ENCODE peak calls at places on chromosomes 11 and 22, in ten cellular contexts. D, S, M, J, Z, W, K, O, Y and P are unnamed samples.

GRCh38 chr11:10076458-10077141 is 217.4 kb downstream of the SBF2 start:
- DNase-seq in M (no peak), Y (no peak), Z (peak), S (peak), K (no peak), J (peak), D (peak), W (peak), O (no peak), P (peak)

GRCh38 chr22:42544686-42545085 is 9.1 kb upstream of the SERHL2 start:
- DNase-seq in W (no peak), Z (no peak), K (no peak), Y (no peak), M (no peak), O (no peak), S (peak), J (no peak), D (peak), P (no peak)

GRCh38 chr11:80167766-80168165 is 726.9 kb upstream of the TENM4 start:
- DNase-seq in W (no peak), S (no peak), O (no peak), D (no peak), M (no peak), Y (no peak), K (no peak), J (no peak), Z (no peak), P (no peak)

GRCh38 chr22:44256085-44256484 is 56.7 kb downstream of the SHISAL1 start:
- DNase-seq in M (no peak), D (no peak), W (no peak), Z (no peak), J (no peak), S (no peak), Y (peak), K (no peak), O (no peak), P (peak)

GRCh38 chr22:21636629-21637218 is 4.2 kb downstream of the CCDC116 start:
- DNase-seq in D (no peak), Y (no peak), J (no peak), K (no peak), Z (no peak), O (no peak), M (no peak), W (no peak), S (no peak), P (no peak)

GRCh38 chr22:30277547-30278344 is 11.1 kb upstream of the OSM start:
- DNase-seq in S (no peak), K (no peak), Z (no peak), J (no peak), D (no peak), O (no peak), M (no peak), W (no peak), Y (no peak), P (no peak)

GRCh38 chr22:37486224-37486845 is at the start of gene MFNG:
- DNase-seq in K (peak), M (peak), Z (peak), J (no peak), S (peak), D (peak), Y (peak), W (peak), O (peak), P (peak)

GRCh38 chr11:108872781-108873291 is 208.0 kb downstream of the DDX10 start:
- DNase-seq in K (no peak), M (no peak), S (no peak), W (no peak), O (no peak), Y (no peak), J (no peak), D (no peak), Z (no peak), P (no peak)

GRCh38 chr11:71301046-71301857 is 48.9 kb upstream of the SHANK2 start:
- DNase-seq in O (no peak), K (no peak), D (no peak), J (no peak), Y (peak), M (no peak), W (peak), S (no peak), Z (no peak), P (peak)

GRCh38 chr22:35742342-35743100 is 24.8 kb downstream of the APOL5 start:
- DNase-seq in Y (no peak), K (no peak), W (no peak), S (peak), J (no peak), O (no peak), Z (no peak), D (peak), M (no peak), P (no peak)

GRCh38 chr11:84819128-84819527 is 808.0 kb downstream of the DLG2 start:
- DNase-seq in K (no peak), Z (no peak), J (no peak), M (no peak), D (no peak), W (no peak), Y (no peak), O (no peak), S (no peak), P (no peak)

GRCh38 chr11:86218125-86219081 is 26.1 kb upstream of the EED start:
- DNase-seq in W (peak), K (peak), D (peak), Y (no peak), M (peak), S (peak), O (peak), Z (peak), J (peak), P (peak)

GRCh38 chr11:35367491-35367890 is 51.9 kb downstream of the SLC1A2 start:
- DNase-seq in Z (no peak), Y (no peak), S (no peak), W (no peak), O (no peak), K (no peak), M (no peak), D (no peak), J (no peak), P (no peak)

DNA sequence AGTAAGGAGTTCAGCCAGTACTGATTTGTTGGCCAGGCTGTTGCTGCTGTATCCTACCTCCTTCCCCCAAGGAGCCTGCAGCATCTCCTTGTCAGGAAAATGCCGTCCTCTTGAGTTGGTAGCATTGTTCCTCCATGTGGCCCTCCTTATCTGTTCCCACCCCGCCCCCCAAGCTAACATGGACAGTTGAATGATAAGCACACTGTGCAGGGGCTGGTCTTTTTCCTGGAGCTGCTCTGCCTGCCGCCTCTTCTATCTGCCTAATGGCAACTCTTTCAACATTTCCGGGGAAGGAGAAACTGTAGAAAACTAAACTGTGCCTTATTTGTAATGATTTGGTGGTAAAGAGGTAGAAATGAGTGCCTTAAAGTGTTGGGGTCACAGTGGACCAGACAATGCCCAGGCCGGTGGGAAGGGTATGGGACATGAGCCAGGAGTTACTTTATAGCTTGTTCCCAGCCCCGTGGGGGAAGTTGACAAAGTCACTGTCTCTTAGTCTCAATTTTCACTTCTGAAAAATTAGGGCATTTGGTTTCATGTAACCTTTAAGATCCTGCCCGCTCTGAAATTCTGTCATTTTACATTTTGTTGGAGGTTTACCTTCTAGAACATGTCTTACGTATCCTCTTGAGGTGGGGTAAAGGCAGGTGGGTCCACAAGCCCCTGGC is 4.5 kb downstream of the FAM118A start:
- DNase-seq in Y (no peak), O (peak), S (no peak), W (no peak), J (no peak), D (peak), Z (no peak), M (no peak), K (no peak), P (no peak)
- TF ChIP-seq EP300 in Y (no peak), O (no peak), S (no peak), W (no peak), J (no peak), D (peak), Z (no peak), M (no peak), K (no peak), P (no peak)

GRCh38 chr22:41523464-41524221 is 20.6 kb downstream of the POLR3H start:
- DNase-seq in K (no peak), W (peak), J (peak), S (no peak), Y (no peak), M (no peak), Z (no peak), O (peak), D (peak), P (no peak)
- H3K27ac ChIP-seq in K (no peak), W (peak), J (peak), S (no peak), Y (peak), M (peak), Z (peak), O (peak), D (peak), P (peak)

DNA sequence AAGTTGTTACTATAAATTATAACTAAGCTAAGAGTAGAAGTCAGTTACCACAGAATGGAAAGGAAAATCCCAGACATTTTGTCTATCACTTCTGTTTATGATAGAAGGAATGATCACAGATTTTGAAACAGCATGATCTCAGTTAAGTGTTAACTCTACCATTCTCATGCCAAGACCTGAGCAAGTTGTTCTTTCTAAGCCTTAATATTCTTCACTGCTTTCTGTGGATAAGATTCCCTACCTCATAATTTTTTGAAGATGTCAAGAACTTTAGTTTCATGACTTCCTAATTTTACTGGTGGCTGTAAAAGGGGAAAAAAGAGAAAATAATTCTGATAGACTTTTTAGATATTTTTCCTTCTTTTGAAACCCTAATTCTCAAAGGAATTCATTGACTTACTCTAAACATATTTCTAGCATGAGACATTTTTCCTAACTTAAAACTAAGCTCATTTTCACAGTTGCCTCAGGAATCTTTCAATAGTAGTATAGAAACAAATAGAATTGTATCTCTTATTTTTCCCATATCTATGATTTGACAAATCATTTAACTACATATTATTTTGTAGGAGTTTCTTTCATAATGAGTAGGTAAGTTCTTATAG is 520.0 kb upstream of the LUZP2 start:
- DNase-seq in Z (no peak), D (no peak), S (no peak), M (no peak), Y (no peak), O (no peak), K (no peak), W (no peak), J (no peak), P (no peak)
- TF ChIP-seq EP300 in Z (no peak), D (no peak), S (no peak), M (no peak), Y (no peak), O (no peak), K (no peak), W (no peak), J (no peak), P (no peak)

DNA sequence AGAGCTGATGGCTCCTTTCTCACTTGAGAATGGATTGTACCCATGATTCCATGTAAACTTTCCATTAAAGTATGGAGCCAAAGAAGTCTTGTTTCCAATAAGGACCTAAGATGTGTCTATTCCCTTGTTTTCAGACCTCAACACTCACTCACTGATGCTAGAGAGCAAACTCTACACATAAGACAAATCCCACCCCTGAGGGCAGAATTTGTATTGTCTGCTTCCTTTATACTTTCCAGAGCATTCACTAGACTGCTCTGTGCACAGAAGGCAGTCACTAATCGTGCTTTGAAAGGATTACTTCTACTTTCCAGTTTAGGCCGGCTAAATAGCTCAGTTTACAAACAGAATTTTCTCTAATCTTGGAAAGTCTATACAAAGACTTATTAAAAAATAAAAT is 6.4 kb downstream of the ANKRD49 start:
- DNase-seq in S (no peak), D (no peak), O (no peak), J (no peak), K (no peak), W (no peak), M (no peak), Z (no peak), Y (no peak), P (no peak)
- H3K27ac ChIP-seq in S (no peak), D (no peak), O (no peak), J (no peak), K (no peak), W (no peak), M (no peak), Z (no peak), Y (no peak), P (no peak)

DNA sequence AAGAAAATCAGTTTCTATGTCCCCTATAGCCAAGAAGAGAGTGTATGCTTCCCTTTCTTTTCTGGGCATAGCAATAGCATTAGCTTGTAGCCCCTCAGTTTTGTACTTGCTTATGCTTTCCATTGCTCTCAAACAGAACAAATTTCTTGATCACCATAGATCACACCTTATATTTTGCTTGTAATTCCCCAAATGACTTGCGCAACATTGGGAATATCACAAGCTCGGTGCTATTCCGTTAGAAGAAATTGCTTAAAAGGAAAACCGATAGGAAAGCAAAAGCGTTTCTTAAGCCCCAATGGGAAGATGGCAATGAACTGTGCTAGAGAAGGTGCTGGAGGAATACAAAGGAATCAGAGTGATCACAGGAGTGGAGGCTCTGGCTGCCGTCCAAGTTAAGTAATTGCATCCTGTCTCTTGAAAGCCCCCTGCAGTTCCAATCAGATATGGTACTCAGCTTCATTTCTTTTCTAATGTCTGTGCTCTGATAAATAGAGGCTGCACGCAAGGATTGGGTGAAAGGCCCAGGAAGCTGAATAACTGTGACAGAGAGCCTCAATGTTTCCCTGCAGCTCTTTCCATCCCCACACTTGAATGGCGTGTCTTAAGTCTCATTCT is 182.1 kb upstream of the KIRREL3 start:
- DNase-seq in J (no peak), O (peak), K (no peak), M (no peak), Z (no peak), Y (no peak), W (no peak), D (no peak), S (no peak), P (no peak)
- TF ChIP-seq EP300 in J (no peak), O (no peak), K (no peak), M (no peak), Z (no peak), Y (no peak), W (no peak), D (no peak), S (no peak), P (no peak)

DNA sequence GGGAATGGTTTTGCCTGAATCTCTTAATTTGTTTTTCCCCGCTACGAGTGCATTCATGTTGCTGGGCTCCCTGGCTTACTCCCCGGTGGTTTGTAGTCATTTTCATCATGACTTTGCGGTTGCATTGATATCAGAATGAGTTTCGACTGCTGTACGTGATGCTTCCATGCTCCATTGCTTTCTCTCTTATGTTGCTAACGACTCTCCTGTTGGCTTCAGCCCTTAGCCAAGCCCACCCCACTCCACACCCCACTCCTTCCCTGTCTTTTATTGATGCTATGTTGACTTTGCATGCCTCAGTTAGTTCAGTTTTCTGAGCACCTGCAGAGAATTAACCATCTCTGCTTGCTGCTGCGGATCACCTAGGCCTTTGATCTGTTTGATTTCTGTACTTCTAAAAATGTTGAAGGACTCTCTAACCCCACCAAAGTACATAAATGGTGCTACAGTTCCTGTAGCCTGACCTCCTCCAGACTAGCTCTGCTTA is 65.3 kb downstream of the ARFGAP2 start:
- DNase-seq in S (no peak), Z (no peak), M (no peak), Y (no peak), W (no peak), O (no peak), D (no peak), J (no peak), K (peak), P (no peak)
- H3K27ac ChIP-seq in S (no peak), Z (no peak), M (no peak), Y (no peak), W (no peak), O (no peak), D (no peak), J (no peak), K (no peak), P (no peak)

GRCh38 chr22:49535126-49535525 is 292.5 kb downstream of the BRD1 start:
- DNase-seq in W (no peak), S (no peak), K (no peak), M (no peak), Z (no peak), O (no peak), J (no peak), Y (peak), D (no peak), P (peak)
- TF ChIP-seq EP300 in W (no peak), S (no peak), K (no peak), M (no peak), Z (no peak), O (no peak), J (no peak), Y (no peak), D (no peak), P (no peak)

DNA sequence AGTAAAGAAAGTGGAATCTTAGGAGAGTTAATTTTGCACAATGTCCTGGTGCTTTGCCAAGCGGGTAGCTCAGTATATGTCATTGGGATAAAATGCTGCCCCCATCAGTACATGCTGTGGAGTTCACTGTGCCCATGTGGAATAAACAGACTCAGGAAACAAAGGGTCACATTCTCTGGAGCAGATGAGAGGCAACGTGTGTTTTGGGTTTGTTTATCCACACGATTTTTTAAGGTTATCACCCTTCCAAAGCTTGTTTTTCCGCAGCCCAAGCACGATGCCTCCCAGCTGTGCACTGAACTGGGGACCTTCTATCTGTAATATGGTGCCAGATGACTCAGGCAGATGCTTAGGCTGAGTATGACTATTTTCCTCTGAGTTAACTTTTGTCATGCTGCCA is 6.4 kb downstream of the OR4D6 start:
- DNase-seq in K (no peak), Z (no peak), O (no peak), D (no peak), Y (no peak), S (no peak), M (peak), W (no peak), J (peak), P (peak)
- H3K27ac ChIP-seq in K (no peak), Z (no peak), O (no peak), D (no peak), Y (no peak), S (no peak), M (peak), W (no peak), J (no peak), P (no peak)

DNA sequence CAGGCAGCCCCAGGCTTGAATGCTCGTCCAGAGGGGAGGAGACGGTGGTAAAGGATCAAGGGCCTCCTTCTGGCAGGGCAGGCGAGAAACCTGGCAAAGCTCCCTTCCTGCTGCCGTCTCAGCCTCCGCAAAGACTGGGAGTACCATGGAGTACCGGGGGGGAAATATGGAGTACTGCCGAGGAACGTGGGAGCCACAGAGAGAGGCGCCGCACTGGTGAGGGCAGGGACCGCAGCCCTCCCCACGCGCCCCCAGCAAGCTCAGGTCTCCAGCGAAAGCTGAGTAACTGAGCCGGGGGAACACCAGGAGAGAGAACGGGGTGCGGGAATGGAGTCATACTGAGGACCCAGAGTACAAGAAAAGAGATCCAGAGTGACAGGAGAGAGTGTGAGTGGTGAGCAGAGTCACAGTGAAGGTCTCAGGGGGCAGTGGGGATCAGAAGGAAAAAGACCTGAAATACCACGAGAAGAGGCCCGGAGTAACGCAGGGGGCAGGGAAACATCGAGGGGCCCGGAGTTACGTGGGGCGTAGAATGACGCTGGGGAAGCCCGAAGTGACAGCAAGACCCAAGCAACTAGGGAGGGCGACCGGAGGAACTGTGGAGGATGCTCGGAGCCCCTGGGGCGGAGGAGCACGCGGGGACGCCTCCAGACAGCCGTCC is 740 bp downstream of the EML3 start:
- DNase-seq in Y (no peak), J (peak), D (peak), W (peak), K (no peak), O (peak), S (peak), M (no peak), Z (peak), P (peak)
- TF ChIP-seq EP300 in Y (no peak), J (no peak), D (peak), W (no peak), K (no peak), O (no peak), S (no peak), M (no peak), Z (no peak), P (no peak)